ENCODE peak calls at places on chromosomes 6 and 20, in four cellular contexts. I, Y, V and B are unnamed samples.

GRCh38 chr6:149094156-149094555 is 223.4 kb upstream of the TAB2 start:
- DNase-seq in I (no peak), V (no peak), Y (no peak), B (no peak)

GRCh38 chr6:46626228-46626909 is 26.2 kb downstream of the CYP39A1 start:
- DNase-seq in Y (no peak), I (peak; percentile 79), V (peak; percentile 67), B (no peak)

GRCh38 chr6:39203804-39204495 is 25.3 kb downstream of the KCNK5 start:
- DNase-seq in Y (no peak), V (no peak), I (no peak), B (no peak)

GRCh38 chr20:63099426-63100267 is 92.9 kb upstream of the BHLHE23 start:
- DNase-seq in Y (peak; percentile 77), V (no peak), I (no peak), B (peak; percentile 65)

GRCh38 chr6:110597754-110598153 is 121.3 kb upstream of the SLC22A16 start:
- DNase-seq in Y (no peak), V (no peak), I (no peak), B (no peak)

GRCh38 chr6:158279615-158280014 is 32.6 kb upstream of the TULP4 start:
- DNase-seq in Y (no peak), V (peak; percentile 48), I (no peak), B (no peak)

GRCh38 chr6:40896696-40897095 is 142.3 kb downstream of the UNC5CL start:
- DNase-seq in V (peak; percentile 35), I (no peak), Y (no peak), B (no peak)

GRCh38 chr6:10587694-10588392 is 66.7 kb downstream of the GCNT2 start:
- DNase-seq in V (no peak), Y (no peak), I (no peak), B (no peak)

GRCh38 chr6:7176208-7176607 is 68.4 kb downstream of the RREB1 start:
- DNase-seq in Y (peak; percentile 76), V (no peak), I (no peak), B (no peak)

GRCh38 chr20:14963262-14963663 is 625.9 kb upstream of the FLRT3 start:
- DNase-seq in I (no peak), Y (no peak), V (no peak), B (no peak)

GRCh38 chr6:111872521-111873177 is 603 bp downstream of the FYN start:
- DNase-seq in Y (no peak), I (peak; percentile 52), V (peak; percentile 53), B (peak; percentile 78)

GRCh38 chr6:35634316-35634715 is 54.4 kb downstream of the FKBP5 start:
- DNase-seq in Y (no peak), V (no peak), I (no peak), B (no peak)

GRCh38 chr6:89927788-89928565 is 33.7 kb downstream of the GJA10 start:
- DNase-seq in V (no peak), Y (no peak), I (no peak), B (no peak)

GRCh38 chr6:159169557-159170332 is 545 bp downstream of the FNDC1 start:
- DNase-seq in I (no peak), Y (no peak), V (no peak), B (peak; percentile 96)

GRCh38 chr6:5435449-5435848 is 174.1 kb downstream of the FARS2 start:
- DNase-seq in I (no peak), V (no peak), Y (no peak), B (no peak)

GRCh38 chr6:84269947-84270733 is 42.7 kb upstream of the CEP162 start:
- DNase-seq in V (no peak), Y (no peak), I (no peak), B (no peak)